ENCODE peak calls at places on chromosomes 1 and 21, in four cellular contexts. P is WTC11, A is HepG2, V is K562. J is an unnamed sample.
A peak's percentile ranks its signal among the peaks of the same experiment; 100 is the strongest.

GRCh38 chr1:17527036-17527914 is 12.2 kb upstream of the ARHGEF10L start:
- DNase-seq in P (no peak), A (no peak), V (no peak), J (no peak)

GRCh38 chr21:45319461-45320211 is 31.9 kb upstream of the POFUT2 start:
- DNase-seq in P (no peak), A (no peak), V (no peak), J (no peak)

GRCh38 chr1:178126790-178127189 is 32.9 kb downstream of the RASAL2 start:
- DNase-seq in P (no peak), A (peak; percentile 80), V (no peak), J (no peak)

GRCh38 chr1:154745286-154745731 is 124.8 kb downstream of the KCNN3 start:
- DNase-seq in P (no peak), A (no peak), V (no peak), J (no peak)

GRCh38 chr1:177274687-177275211 is 104.0 kb downstream of the BRINP2 start:
- DNase-seq in P (no peak), A (no peak), V (no peak), J (no peak)

GRCh38 chr1:100893718-100894117 is 924 bp downstream of the EXTL2 start:
- DNase-seq in P (no peak), A (no peak), V (no peak), J (no peak)

GRCh38 chr1:212651521-212651920 is 43.0 kb downstream of the ATF3 start:
- DNase-seq in P (no peak), A (no peak), V (no peak), J (no peak)

GRCh38 chr1:46793126-46793525 is 5.7 kb upstream of the CYP4B1 start:
- DNase-seq in P (no peak), A (no peak), V (peak; percentile 1), J (peak; percentile 1)

GRCh38 chr1:15429701-15430149 is 8.5 kb upstream of the CTRC start:
- DNase-seq in P (no peak), A (no peak), V (no peak), J (no peak)

GRCh38 chr1:178614286-178614685 is 101.4 kb downstream of the TEX35 start:
- DNase-seq in P (no peak), A (peak; percentile 23), V (no peak), J (no peak)

GRCh38 chr1:177082855-177083741 is 81.4 kb downstream of the ASTN1 start:
- DNase-seq in P (no peak), A (no peak), V (no peak), J (no peak)

GRCh38 chr1:26701266-26701994 is 5.6 kb downstream of the ARID1A start:
- DNase-seq in P (no peak), A (no peak), V (no peak), J (no peak)

GRCh38 chr1:235874226-235874625 is 7.5 kb upstream of the LYST start:
- DNase-seq in P (no peak), A (no peak), V (no peak), J (no peak)

GRCh38 chr1:154591206-154591605 is 16.8 kb downstream of the ADAR start:
- DNase-seq in P (no peak), A (no peak), V (no peak), J (no peak)

GRCh38 chr1:219542828-219543518 is 69.9 kb downstream of the ZC3H11B start:
- DNase-seq in P (no peak), A (no peak), V (no peak), J (no peak)

GRCh38 chr1:161956097-161956496 is 67.6 kb downstream of the OLFML2B start:
- DNase-seq in P (no peak), A (no peak), V (no peak), J (no peak)

GRCh38 chr1:119466419-119466818 is 40.6 kb upstream of the HSD3B1 start:
- DNase-seq in P (no peak), A (no peak), V (no peak), J (no peak)

GRCh38 chr1:84224905-84225304 is 76.6 kb upstream of the SAMD13 start:
- DNase-seq in P (no peak), A (no peak), V (no peak), J (no peak)

GRCh38 chr1:34590211-34590623 is 164.6 kb upstream of the GJB5 start:
- DNase-seq in P (peak; percentile 48), A (peak; percentile 9), V (no peak), J (no peak)

GRCh38 chr1:241998412-241998921 is 431 bp downstream of the MAP1LC3C start:
- DNase-seq in P (peak; percentile 80), A (peak; percentile 23), V (peak; percentile 85), J (peak; percentile 74)
- TF ChIP-seq ELF4 in P (no peak), A (no peak), V (no peak), J (no peak)

DNA sequence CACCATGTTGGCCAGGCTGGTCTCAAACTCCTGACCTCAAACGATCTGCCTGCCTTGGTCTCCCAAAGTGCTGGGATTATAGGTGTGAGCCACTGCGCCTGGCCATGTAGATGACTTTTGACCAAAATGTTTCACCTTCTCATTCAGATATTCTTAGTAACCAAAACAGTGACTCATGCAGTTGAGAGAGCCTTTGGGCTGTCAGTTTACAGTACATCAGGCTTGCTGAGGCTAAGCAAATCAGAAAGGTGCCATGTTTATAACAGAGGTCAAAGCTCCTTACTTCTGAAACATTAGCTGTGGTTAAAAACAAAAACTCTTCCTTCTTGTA is 21.0 kb downstream of the CNIH4 start:
- DNase-seq in P (no peak), A (peak; percentile 3), V (no peak), J (no peak)
- TF ChIP-seq ELF4 in P (no peak), A (no peak), V (no peak), J (no peak)

GRCh38 chr1:153527023-153527724 is 8.6 kb downstream of the S100A6 start:
- DNase-seq in P (no peak), A (no peak), V (no peak), J (no peak)
- TF ChIP-seq ELF4 in P (no peak), A (no peak), V (no peak), J (no peak)

DNA sequence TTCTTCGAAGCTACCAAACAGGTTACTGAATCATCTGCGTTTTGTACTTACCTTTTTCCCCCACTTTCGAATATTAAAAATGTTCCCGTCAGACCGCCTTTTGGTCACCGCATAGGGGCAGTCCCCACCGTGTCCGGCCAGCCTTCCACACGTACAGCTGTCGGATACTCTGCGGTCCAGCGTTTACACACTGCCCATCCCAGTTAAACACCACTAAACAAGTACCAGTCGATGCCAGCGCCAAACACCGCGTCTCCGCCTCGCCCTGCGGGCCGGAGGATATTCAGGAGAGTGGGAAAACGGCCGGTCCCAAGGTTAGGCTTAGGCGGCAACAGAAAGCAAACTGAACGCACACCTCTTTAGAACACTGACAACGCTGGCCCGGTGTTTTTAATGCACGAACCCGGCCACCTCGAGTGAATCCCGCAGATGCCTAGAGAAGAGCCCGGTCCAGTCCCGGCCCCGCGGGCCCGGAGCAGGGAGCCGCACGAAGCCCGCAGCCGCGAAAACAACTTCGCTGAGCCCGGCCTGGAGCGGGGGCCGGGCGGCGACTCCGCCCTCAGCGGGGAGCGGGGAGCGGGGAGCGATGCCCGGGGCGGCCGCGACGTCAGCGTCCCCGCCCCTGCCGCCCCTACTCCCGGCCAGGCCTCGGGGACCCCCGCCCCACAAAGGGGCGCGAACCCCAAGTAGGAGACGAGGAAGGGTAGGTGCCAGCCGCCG is 730 bp upstream of the PHF13 start:
- DNase-seq in P (peak; percentile 50), A (peak; percentile 23), V (no peak), J (peak; percentile 63)
- TF ChIP-seq ELF4 in P (no peak), A (no peak), V (no peak), J (no peak)

DNA sequence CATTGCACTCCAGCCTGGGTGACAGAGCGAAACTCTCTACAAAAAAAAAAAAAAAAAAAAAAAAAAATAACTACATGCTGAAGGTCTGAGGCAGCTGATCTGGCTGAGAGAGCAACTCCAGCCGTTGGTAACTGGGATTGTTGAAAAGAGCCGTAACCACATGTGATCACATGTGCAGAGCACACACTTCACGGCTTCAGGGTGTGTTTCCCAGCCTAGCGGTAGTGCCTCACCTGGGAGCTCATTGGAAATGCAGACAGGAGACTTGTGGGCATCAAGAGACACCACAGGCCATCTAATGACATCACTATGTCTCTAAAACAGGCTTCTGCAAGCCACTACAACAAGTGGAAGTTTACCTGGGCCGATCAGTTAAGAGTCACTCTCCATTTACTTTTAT is 11.8 kb upstream of the OTUD7B start:
- DNase-seq in P (peak; percentile 19), A (peak; percentile 34), V (no peak), J (no peak)
- TF ChIP-seq ELF4 in P (no peak), A (no peak), V (no peak), J (no peak)

GRCh38 chr1:118186026-118186425 is 998 bp upstream of the SPAG17 start:
- DNase-seq in P (no peak), A (no peak), V (no peak), J (no peak)

GRCh38 chr1:118184737-118185082 is 318 bp downstream of the SPAG17 start:
- DNase-seq in P (peak; percentile 18), A (no peak), V (peak; percentile 44), J (no peak)

GRCh38 chr1:118185083-118185899 is at the start of gene SPAG17:
- DNase-seq in P (peak; percentile 97), A (no peak), V (peak; percentile 79), J (peak; percentile 82)
- TF ChIP-seq ELF4 in P (no peak), A (no peak), V (no peak), J (no peak)

DNA sequence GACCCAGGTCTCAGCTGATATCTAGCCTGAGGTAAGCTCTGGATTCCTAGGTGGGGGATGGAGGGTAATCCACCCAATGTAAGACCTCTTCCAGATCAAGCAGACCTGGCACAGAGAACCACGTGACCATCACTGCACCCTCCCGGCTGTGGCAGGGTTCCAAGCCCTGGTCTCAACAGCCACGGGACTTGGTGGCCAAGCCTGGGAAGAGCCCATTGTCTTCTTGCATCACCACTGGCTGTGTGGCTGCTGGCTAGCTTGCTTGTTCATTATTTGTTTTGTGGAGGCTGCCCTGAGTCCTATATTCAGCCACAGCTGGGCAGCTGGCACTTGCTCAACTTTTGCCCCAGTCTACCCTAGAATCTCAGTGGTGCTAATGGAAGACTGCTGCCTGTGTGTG is 24.1 kb upstream of the NFASC start:
- DNase-seq in P (no peak), A (no peak), V (no peak), J (no peak)
- TF ChIP-seq ELF4 in P (no peak), A (no peak), V (no peak), J (no peak)

J was measured in HEK293T.